ENCODE peak calls at places on chromosomes 7 and 10, in ten cellular contexts. Q is adrenal gland, F is IMR-90, J is breast epithelium, Y is A549, S is uterus, W is HCT116, R is Peyer's patch, M is body of pancreas, K is transverse colon. X is an unnamed sample.

GRCh38 chr7:151756076-151756731 is 120.7 kb downstream of the PRKAG2 start:
- DNase-seq in Y (no peak), F (peak), M (peak), Q (peak), K (peak), R (no peak), W (peak), J (no peak), S (peak), X (no peak)

GRCh38 chr10:96334888-96335526 is 23.8 kb downstream of the OPALIN start:
- DNase-seq in S (no peak), K (no peak), M (peak), F (peak), Q (peak), R (no peak), W (peak), J (no peak), Y (peak), X (no peak)

GRCh38 chr10:100014129-100014762 is 4.5 kb upstream of the DNMBP start:
- DNase-seq in S (no peak), Y (no peak), Q (no peak), F (no peak), K (no peak), M (no peak), J (no peak), R (no peak), W (no peak), X (no peak)

GRCh38 chr10:129438024-129438423 is 29.0 kb upstream of the MGMT start:
- DNase-seq in K (no peak), S (no peak), Q (no peak), R (no peak), M (no peak), J (no peak), F (no peak), W (no peak), Y (no peak), X (no peak)

GRCh38 chr7:142855756-142856564 is 1.1 kb downstream of the EPHB6 start:
- DNase-seq in F (no peak), Y (no peak), R (no peak), K (peak), M (peak), Q (peak), J (no peak), S (peak), W (no peak), X (peak)

GRCh38 chr10:114356786-114357588 is 47.3 kb downstream of the AFAP1L2 start:
- DNase-seq in Y (no peak), J (no peak), W (no peak), R (no peak), K (no peak), F (peak), M (no peak), Q (no peak), S (no peak), X (no peak)

GRCh38 chr10:1404953-1405260 is 332.4 kb downstream of the ADARB2 start:
- DNase-seq in W (no peak), J (no peak), R (no peak), Y (no peak), Q (no peak), M (no peak), K (no peak), S (no peak), F (no peak), X (no peak)

GRCh38 chr7:134289423-134289822 is 27.3 kb downstream of the SLC35B4 start:
- DNase-seq in Y (no peak), R (no peak), J (no peak), M (no peak), K (no peak), F (no peak), Q (no peak), S (no peak), W (no peak), X (no peak)

GRCh38 chr7:87059525-87060287 is at the start of gene ELAPOR2:
- DNase-seq in Y (peak), F (peak), M (peak), K (peak), Q (peak), S (peak), W (peak), R (peak), J (peak), X (peak)

GRCh38 chr10:102596506-102596971 is 47.7 kb upstream of the TRIM8 start:
- DNase-seq in S (peak), R (no peak), Q (peak), W (peak), Y (peak), J (no peak), M (peak), F (peak), K (peak), X (peak)

GRCh38 chr10:28179490-28180099 is 123.3 kb downstream of the MPP7 start:
- DNase-seq in Y (peak), S (no peak), M (peak), J (no peak), Q (peak), W (peak), F (peak), K (no peak), R (no peak), X (no peak)

GRCh38 chr7:73442903-73443542 is 9.4 kb downstream of the FZD9 start:
- DNase-seq in R (no peak), S (no peak), M (no peak), Q (peak), W (no peak), F (no peak), K (no peak), Y (no peak), J (no peak), X (no peak)

GRCh38 chr10:69669408-69669807 is 39.4 kb downstream of the FAM241B start:
- DNase-seq in S (no peak), R (no peak), W (no peak), Q (no peak), Y (no peak), K (no peak), M (no peak), F (no peak), J (no peak), X (no peak)

GRCh38 chr7:12256025-12256570 is 45.0 kb downstream of the TMEM106B start:
- DNase-seq in S (no peak), J (no peak), F (peak), M (no peak), Y (peak), Q (no peak), R (no peak), W (no peak), K (no peak), X (no peak)

GRCh38 chr10:116769791-116770190 is 27.4 kb upstream of the HSPA12A start:
- DNase-seq in S (no peak), K (no peak), F (peak), W (no peak), J (no peak), M (peak), Y (no peak), R (no peak), Q (peak), X (no peak)

GRCh38 chr10:67612577-67613537 is 83.1 kb downstream of the CTNNA3 start:
- DNase-seq in Q (no peak), S (no peak), Y (no peak), R (no peak), J (no peak), M (no peak), W (no peak), K (no peak), F (peak), X (no peak)

GRCh38 chr10:73956476-73957338 is 41.2 kb upstream of the VCL start:
- DNase-seq in F (peak), W (no peak), Q (no peak), Y (no peak), K (no peak), J (no peak), R (no peak), M (no peak), S (no peak), X (no peak)

GRCh38 chr10:117350905-117351304 is 24.3 kb downstream of the PDZD8 start:
- DNase-seq in W (no peak), M (no peak), S (no peak), K (no peak), Y (no peak), Q (no peak), J (no peak), R (no peak), F (no peak), X (no peak)

GRCh38 chr10:94546616-94547175 is 1.1 kb downstream of the HELLS start:
- DNase-seq in Y (no peak), F (peak), S (no peak), W (no peak), K (no peak), J (no peak), Q (no peak), M (no peak), R (no peak), X (no peak)

GRCh38 chr10:94549221-94549620 is 3.6 kb downstream of the HELLS start:
- DNase-seq in F (no peak), M (no peak), S (no peak), Y (no peak), W (no peak), K (no peak), R (no peak), J (no peak), Q (no peak), X (no peak)

GRCh38 chr10:94545277-94546057 is at the start of gene HELLS:
- DNase-seq in Q (peak), J (peak), K (peak), F (peak), W (peak), R (peak), Y (peak), S (peak), M (peak), X (peak)

DNA sequence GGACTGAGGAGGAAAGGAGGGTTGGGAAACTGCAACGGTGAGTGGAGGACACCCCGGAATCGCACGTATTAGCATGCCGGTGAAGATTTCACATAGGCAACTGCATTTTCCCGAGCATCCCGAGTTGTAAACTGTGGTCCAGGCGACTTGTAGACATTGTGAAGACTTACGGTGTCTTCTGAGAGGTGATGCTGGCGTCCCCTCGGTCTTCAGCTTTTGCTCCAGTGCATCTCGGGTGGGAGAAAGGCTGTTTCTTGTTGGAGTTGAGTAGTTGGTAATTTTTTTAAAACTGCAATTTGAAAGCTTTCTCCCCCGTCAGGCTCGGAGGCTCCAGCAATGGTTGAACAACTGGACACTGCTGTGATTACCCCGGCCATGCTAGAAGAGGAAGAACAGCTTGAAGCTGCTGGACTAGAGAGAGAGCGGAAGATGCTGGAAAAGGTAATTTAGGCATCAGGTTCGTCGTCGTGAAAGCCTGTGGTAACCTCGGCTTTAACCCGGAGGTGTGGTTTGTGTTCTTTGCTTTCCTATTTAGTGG is 539 bp downstream of the HELLS start:
- DNase-seq in K (no peak), J (no peak), Q (no peak), S (no peak), W (no peak), Y (peak), M (no peak), R (no peak), F (peak), X (no peak)
- H3K27ac ChIP-seq in K (peak), J (peak), Q (no peak), S (peak), W (peak), Y (peak), M (no peak), R (peak), F (peak), X (peak)

DNA sequence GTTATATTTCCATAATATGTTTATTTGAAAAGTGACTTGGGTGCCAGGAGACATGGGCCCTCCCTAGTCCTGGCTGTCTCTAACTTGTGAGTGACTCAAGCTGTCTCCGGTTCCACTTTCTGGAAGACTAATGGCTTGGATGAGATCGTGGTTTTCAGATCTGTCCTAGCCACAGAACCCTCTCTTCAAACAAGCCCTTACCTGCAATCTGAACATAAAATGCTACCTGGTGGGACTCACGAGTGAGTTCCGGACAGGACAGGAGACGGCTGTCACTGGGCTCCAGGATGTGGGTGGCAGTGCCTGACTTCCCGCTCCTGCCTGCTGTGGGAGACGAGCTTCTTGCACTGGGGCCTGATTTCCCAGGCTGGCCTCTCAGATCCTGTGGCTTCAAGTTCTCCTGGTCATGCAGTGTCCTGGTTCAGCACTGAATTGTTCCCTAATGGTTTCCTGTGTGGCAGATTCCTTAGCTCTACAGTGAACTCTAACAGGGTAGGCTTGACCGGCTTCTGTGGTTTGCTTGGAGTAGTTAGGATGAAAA is 26.0 kb upstream of the PFKFB3 start:
- DNase-seq in W (no peak), K (no peak), Y (no peak), S (no peak), R (no peak), Q (no peak), F (peak), M (no peak), J (no peak), X (no peak)
- TF ChIP-seq POLR2A in W (no peak), K (no peak), Y (no peak), S (no peak), R (no peak), Q (no peak), F (no peak), M (no peak), J (no peak), X (no peak)

DNA sequence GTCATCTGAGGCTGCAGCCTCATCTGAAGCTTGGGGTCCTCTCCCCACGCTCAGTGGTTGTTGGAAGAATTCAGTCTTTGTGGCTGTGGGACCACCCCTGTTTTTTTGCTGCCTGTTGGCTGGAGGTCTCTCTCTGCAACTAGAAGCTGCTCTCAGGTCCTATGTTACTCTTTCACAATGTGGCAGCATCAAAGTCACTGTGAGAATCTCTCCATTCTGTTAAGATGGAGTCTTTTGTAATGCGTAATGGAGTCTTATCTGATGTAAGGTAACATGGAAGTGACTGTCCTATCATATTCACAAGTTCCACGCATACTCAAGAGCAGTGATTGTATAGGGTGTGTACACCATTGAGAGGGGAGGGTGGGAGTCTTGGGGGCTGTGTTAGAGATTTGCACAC is 24.9 kb downstream of the TSPAN13 start:
- DNase-seq in K (no peak), R (no peak), S (no peak), F (no peak), M (no peak), Y (no peak), J (no peak), Q (no peak), W (no peak), X (no peak)
- H3K27ac ChIP-seq in K (no peak), R (no peak), S (no peak), F (no peak), M (no peak), Y (no peak), J (no peak), Q (no peak), W (no peak), X (no peak)

DNA sequence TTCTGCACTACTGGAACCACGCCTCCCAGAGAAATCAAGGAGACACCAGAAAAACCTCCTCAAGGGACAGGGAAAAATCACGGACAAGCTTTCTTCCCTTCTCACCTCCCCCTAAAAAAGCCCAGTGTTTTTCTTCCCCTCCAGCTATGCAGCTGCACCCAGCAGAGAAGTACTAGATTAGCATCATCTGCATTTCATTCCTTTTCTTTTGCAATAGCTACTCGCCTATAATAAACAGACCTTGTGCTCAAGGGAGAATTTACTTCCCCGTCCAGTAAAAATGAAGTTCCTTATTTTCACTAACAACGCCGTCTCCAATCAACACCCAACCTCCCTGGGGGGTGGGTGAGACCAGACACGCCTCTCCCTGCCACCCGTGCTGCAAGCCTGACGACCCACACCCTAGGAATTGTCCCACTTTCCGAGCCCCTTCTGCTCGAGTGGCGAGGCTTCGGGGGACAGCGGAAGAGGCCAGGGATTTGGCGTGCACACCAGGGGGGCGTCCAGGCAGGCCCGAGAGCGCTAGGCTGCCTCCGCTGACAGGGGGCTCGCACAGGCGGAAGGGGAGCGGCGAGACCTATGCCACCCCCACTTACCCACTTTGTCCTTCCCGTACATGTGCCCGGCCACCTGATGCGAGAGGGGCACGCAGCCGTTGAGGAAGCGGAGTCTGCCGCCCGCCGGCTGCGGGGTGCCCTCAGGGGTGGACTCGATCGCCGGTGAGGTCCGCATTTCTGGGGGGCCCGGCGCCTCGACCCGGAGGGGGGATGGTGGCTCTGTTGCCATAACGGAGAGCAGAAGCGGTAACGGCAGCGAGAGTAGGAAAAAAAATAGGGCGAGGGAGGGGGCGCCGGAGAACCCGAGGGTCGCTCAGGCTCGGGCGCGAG is 625 bp downstream of the IPMK start:
- DNase-seq in M (peak), W (no peak), Y (peak), R (peak), S (peak), K (peak), F (peak), J (peak), Q (peak), X (peak)
- TF ChIP-seq POLR2A in M (peak), W (no peak), Y (no peak), R (no peak), S (peak), K (peak), F (no peak), J (no peak), Q (peak), X (no peak)

GRCh38 chr7:25029075-25029474 is 49.1 kb upstream of the OSBPL3 start:
- DNase-seq in R (no peak), Y (no peak), W (no peak), J (no peak), Q (no peak), S (no peak), M (no peak), F (no peak), K (no peak), X (no peak)
- H3K27ac ChIP-seq in R (no peak), Y (peak), W (no peak), J (no peak), Q (no peak), S (no peak), M (no peak), F (peak), K (no peak), X (no peak)

GRCh38 chr10:119022846-119023552 is 6.5 kb upstream of the NANOS1 start:
- DNase-seq in S (no peak), J (no peak), M (no peak), K (no peak), Y (no peak), Q (no peak), R (no peak), F (peak), W (no peak), X (no peak)
- TF ChIP-seq POLR2A in S (no peak), J (no peak), M (no peak), K (no peak), Y (no peak), Q (no peak), R (no peak), F (no peak), W (no peak), X (no peak)

X was measured in right lobe of liver.